ENCODE peak calls at places on chromosomes 5 and 9, in four cellular contexts. F is tibial artery, R is coronary artery, U is lower lobe of right lung. P is an unnamed sample.
A peak's percentile ranks its signal among the peaks of the same experiment; 100 is the strongest.

GRCh38 chr9:98930792-98931191 is 12.9 kb upstream of the COL15A1 start:
- DNase-seq in U (no peak), F (no peak), R (no peak), P (no peak)

GRCh38 chr5:76482961-76483360 is 79.9 kb downstream of the IQGAP2 start:
- DNase-seq in R (no peak), F (no peak), U (no peak), P (no peak)

GRCh38 chr5:131417240-131417869 is 153.5 kb downstream of the CDC42SE2 start:
- DNase-seq in U (peak; percentile 80), R (no peak), F (peak; percentile 63), P (peak; percentile 53)

GRCh38 chr5:41507501-41507900 is 2.9 kb downstream of the PLCXD3 start:
- DNase-seq in F (no peak), U (no peak), R (no peak), P (no peak)

GRCh38 chr9:95773061-95773433 is 102.4 kb upstream of the ERCC6L2 start:
- DNase-seq in U (no peak), R (no peak), F (no peak), P (no peak)

GRCh38 chr5:141881886-141882285 is 3.7 kb upstream of the PCDH1 start:
- DNase-seq in R (no peak), F (no peak), U (no peak), P (no peak)

GRCh38 chr5:9015250-9015936 is 530.5 kb downstream of the SEMA5A start:
- DNase-seq in R (no peak), F (no peak), U (no peak), P (no peak)

GRCh38 chr5:31113101-31113500 is 80.4 kb upstream of the CDH6 start:
- DNase-seq in U (no peak), R (no peak), F (no peak), P (no peak)

GRCh38 chr5:150325426-150325825 is 22.7 kb upstream of the ARSI start:
- DNase-seq in U (no peak), R (no peak), F (no peak), P (no peak)

GRCh38 chr5:64190562-64191306 is 25.1 kb downstream of the RNF180 start:
- DNase-seq in U (no peak), F (no peak), R (no peak), P (no peak)

GRCh38 chr5:16502866-16503265 is 37.3 kb upstream of the ZNF622 start:
- DNase-seq in R (no peak), F (no peak), U (no peak), P (no peak)

GRCh38 chr5:3120013-3120412 is 368.5 kb upstream of the IRX2 start:
- DNase-seq in U (no peak), R (no peak), F (no peak), P (no peak)

GRCh38 chr5:180313677-180314076 is 21.8 kb upstream of the MAPK9 start:
- DNase-seq in R (no peak), F (no peak), U (peak; percentile 88), P (no peak)

GRCh38 chr9:131403493-131403773 is 9.5 kb downstream of the PRRC2B start:
- DNase-seq in U (no peak), F (no peak), R (no peak), P (no peak)

GRCh38 chr5:172078027-172078426 is 71.6 kb upstream of the FBXW11 start:
- DNase-seq in F (no peak), R (no peak), U (no peak), P (no peak)

GRCh38 chr5:144598451-144599068 is 427.9 kb downstream of the KCTD16 start:
- DNase-seq in U (no peak), F (no peak), R (no peak), P (no peak)

GRCh38 chr9:103319979-103320378 is 324.8 kb downstream of the CYLC2 start:
- DNase-seq in F (no peak), U (no peak), R (no peak), P (no peak)

GRCh38 chr9:37105169-37105750 is 15.1 kb upstream of the ZCCHC7 start:
- DNase-seq in R (no peak), F (no peak), U (no peak), P (no peak)

GRCh38 chr5:149829954-149830353 is 99.8 kb downstream of the PPARGC1B start:
- DNase-seq in R (no peak), U (no peak), F (no peak), P (no peak)

DNA sequence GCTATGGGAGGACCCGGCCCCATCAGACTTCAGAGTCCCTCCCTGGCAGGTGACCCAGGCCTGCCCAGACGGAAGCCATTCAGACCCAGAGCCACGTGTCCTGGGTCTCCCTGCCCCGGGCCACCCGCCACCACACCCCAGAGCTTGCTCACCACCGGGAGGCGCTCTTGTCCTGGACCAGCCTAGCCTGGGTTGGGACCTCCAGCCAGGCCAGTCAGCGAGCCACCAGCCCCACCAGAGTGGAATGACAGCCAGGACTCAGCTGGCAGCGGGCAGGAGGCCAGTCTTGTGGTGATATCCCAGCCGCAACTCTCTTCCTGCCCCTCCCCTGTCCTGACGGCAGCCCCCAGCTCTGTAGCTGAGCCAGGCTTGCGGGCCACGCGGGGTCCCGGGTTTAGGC is 1.7 kb upstream of the PTGDS start:
- DNase-seq in R (no peak), U (peak; percentile 66), F (no peak), P (no peak)
- TF ChIP-seq CTCF in R (no peak), U (peak; percentile 49), F (no peak), P (peak; percentile 60)

DNA sequence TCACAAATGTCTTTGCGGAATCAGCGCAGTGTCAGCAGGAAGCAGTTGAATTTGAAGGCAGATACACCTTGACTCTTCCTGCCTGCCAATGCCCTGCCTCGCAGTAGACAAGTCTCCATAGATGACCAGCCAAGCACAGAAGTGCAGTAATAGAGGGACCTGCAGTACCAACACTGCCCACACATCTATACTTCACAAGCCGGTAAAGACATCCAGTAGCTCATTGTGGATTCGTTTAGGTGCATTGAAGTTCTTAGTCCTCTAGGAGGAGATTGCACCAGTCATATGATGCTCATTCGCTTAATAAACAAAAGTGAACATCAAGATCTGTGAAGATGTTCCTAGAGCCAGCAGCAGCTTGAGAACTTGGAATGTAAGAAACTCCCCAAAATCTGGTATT is 7.1 kb upstream of the IFNA2 start:
- DNase-seq in F (no peak), U (no peak), R (no peak), P (no peak)
- TF ChIP-seq CTCF in F (no peak), U (peak; percentile 11), R (no peak), P (no peak)

DNA sequence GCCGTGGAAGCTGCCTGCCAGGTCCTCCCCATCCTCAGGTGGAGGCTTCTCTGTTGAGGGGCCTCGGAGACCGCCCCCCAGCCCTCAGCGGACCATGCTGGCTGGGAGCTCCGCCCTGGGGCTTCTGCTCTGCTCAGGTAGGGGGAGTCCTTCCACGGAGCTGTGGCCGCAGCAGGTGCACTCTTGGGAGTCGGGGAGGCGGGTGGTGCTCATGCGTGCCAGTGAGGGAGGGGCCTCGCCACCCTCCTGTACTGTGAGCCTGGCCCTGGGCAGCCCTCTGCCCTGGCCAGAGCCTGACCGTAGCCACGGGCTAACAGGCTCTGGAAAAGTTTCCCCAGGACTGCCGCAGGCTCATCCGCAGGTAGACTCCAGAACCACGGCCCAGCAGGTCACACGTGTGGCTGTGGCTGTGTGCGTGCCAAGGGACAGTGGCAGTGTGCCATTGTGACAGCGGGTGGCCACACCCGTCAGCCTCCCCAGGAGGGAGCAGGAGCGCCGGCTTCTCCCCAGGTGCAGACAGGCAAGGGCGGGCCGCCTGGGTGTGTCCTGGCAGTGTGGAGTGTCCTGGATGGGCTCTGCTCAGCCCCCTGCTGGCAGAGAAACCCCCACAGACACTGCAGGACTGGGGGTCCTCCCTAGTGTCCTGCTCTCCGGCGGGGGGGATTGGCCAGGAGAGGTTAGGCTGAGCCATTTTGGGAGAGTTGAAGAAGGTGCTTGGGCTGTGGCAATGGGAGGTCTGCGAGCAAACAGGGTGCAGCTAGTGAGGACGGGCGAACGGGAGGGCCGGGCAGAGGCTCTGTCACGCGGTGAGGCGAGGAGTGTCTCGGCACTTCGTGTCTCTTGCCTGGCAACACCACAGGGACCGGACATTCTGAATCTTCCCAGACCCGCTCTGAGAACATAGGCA is 29.5 kb downstream of the TPPP start:
- DNase-seq in U (peak; percentile 47), R (no peak), F (no peak), P (no peak)
- TF ChIP-seq CTCF in U (no peak), R (no peak), F (no peak), P (no peak)

DNA sequence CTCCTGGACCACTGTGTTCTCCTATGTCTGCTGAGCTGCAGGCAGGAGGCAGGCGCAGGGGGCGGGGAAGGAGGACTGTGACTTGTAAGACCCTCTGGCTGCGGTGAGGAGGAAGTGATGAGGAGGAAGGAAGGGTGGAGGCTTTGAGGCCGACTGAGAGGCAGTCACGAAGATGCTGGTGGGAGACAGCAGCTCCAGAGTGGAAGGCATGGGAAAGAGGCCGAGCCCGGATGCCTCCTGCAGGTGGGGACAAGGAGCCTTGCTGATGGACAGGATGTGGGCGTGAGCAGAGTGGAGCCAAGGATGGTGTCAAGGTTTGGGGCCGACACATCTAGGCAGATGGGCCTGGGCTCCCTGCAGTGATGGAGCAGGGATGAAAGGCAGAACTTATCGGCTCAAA is 74.3 kb upstream of the ICE1 start:
- DNase-seq in U (no peak), F (no peak), R (no peak), P (no peak)
- TF ChIP-seq CTCF in U (no peak), F (no peak), R (no peak), P (no peak)

P was measured in CD14-positive monocyte.